ENCODE peak calls at places on chromosomes 12 and 14, in six cellular contexts. One of them, this sample, is unnamed.

GRCh38 chr12:46386877-46387629 is 14.5 kb upstream of the SLC38A2 start:
- DNase-seq in pancreas: no peak
- DNase-seq in AG04450: no peak
- DNase-seq in brain microvascular endothelial cell: peak
- DNase-seq in neuronal stem cell: no peak
- DNase-seq in heart left ventricle: peak
- DNase-seq in this sample: no peak

GRCh38 chr12:40010899-40011774 is 94.7 kb downstream of the SLC2A13 start:
- DNase-seq in pancreas: peak
- DNase-seq in AG04450: peak
- DNase-seq in brain microvascular endothelial cell: peak
- DNase-seq in neuronal stem cell: peak
- DNase-seq in heart left ventricle: no peak
- DNase-seq in this sample: no peak

GRCh38 chr12:16606201-16606849 is 363 bp upstream of the LMO3 start:
- DNase-seq in pancreas: peak
- DNase-seq in AG04450: no peak
- DNase-seq in brain microvascular endothelial cell: peak
- DNase-seq in neuronal stem cell: no peak
- DNase-seq in heart left ventricle: no peak
- DNase-seq in this sample: no peak

GRCh38 chr14:51240804-51241380 is 845 bp downstream of the TMX1 start:
- DNase-seq in pancreas: no peak
- DNase-seq in AG04450: no peak
- DNase-seq in brain microvascular endothelial cell: no peak
- DNase-seq in neuronal stem cell: no peak
- DNase-seq in heart left ventricle: no peak
- DNase-seq in this sample: no peak

GRCh38 chr12:112126000-112126431 is 656 bp downstream of the TRAFD1 start:
- DNase-seq in pancreas: no peak
- DNase-seq in AG04450: no peak
- DNase-seq in brain microvascular endothelial cell: no peak
- DNase-seq in neuronal stem cell: no peak
- DNase-seq in heart left ventricle: no peak
- DNase-seq in this sample: no peak

GRCh38 chr12:2531371-2531770 is 263.4 kb upstream of the FKBP4 start:
- DNase-seq in pancreas: no peak
- DNase-seq in AG04450: no peak
- DNase-seq in brain microvascular endothelial cell: no peak
- DNase-seq in neuronal stem cell: no peak
- DNase-seq in heart left ventricle: no peak
- DNase-seq in this sample: no peak

GRCh38 chr12:103928736-103929050 is 1.5 kb upstream of the HSP90B1 start:
- DNase-seq in pancreas: no peak
- DNase-seq in AG04450: no peak
- DNase-seq in brain microvascular endothelial cell: no peak
- DNase-seq in neuronal stem cell: no peak
- DNase-seq in heart left ventricle: no peak
- DNase-seq in this sample: no peak

GRCh38 chr14:103398427-103399195 is 13.4 kb downstream of the MARK3 start:
- DNase-seq in pancreas: no peak
- DNase-seq in AG04450: no peak
- DNase-seq in brain microvascular endothelial cell: no peak
- DNase-seq in neuronal stem cell: no peak
- DNase-seq in heart left ventricle: no peak
- DNase-seq in this sample: no peak

DNA sequence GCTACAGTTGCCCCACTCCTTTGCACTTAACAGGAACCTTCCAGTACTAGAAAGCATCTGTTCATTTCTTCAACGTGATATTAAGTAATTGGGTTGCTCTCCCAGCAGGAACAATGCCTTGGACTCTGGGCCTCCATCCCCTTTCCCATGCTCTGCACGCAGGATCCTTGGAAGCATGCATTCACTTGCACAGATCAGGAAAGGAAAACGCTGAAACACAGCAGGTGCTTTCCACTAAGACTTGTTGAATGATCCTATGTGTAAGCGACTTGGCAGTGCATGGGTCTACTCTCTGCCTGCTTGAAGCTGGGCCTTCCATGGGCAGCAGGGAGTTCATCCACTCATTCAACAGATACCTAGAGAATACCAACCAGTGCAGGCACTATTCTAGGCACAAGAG is 2.3 kb downstream of the LTBP2 start:
- DNase-seq in pancreas: no peak
- DNase-seq in AG04450: no peak
- DNase-seq in brain microvascular endothelial cell: peak
- DNase-seq in neuronal stem cell: no peak
- DNase-seq in heart left ventricle: no peak
- DNase-seq in this sample: no peak
- H3K4me3 ChIP-seq in pancreas: no peak
- H3K4me3 ChIP-seq in AG04450: peak
- H3K4me3 ChIP-seq in brain microvascular endothelial cell: peak
- H3K4me3 ChIP-seq in neuronal stem cell: no peak
- H3K4me3 ChIP-seq in heart left ventricle: peak
- H3K4me3 ChIP-seq in this sample: no peak

DNA sequence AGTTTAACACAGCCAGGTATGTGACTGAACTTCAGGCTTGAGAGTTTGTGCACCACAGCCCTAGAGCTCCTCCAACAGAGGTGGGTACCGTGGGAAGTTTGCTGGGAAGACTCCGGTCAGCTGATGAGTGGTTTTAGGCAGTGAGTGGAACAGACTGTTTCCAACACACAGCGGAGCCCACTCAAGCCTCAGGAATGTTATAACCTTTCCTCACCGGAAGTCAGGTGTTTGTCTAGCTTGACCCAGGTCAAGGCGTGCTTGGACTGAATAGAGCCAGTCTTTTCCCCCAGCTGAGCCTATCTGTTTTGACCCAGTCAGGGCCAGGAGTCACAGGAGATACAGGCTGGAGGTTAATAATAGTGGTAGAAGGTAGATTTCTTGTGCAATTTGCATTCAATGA is 138.4 kb upstream of the PARP11 start:
- DNase-seq in pancreas: no peak
- DNase-seq in AG04450: no peak
- DNase-seq in brain microvascular endothelial cell: no peak
- DNase-seq in neuronal stem cell: no peak
- DNase-seq in heart left ventricle: no peak
- DNase-seq in this sample: no peak
- H3K27ac ChIP-seq in pancreas: peak
- H3K27ac ChIP-seq in AG04450: no peak
- H3K27ac ChIP-seq in brain microvascular endothelial cell: no peak
- H3K27ac ChIP-seq in neuronal stem cell: no peak
- H3K27ac ChIP-seq in heart left ventricle: no peak
- H3K27ac ChIP-seq in this sample: no peak

GRCh38 chr12:55712700-55713415 is 3.0 kb upstream of the BLOC1S1 start:
- DNase-seq in pancreas: no peak
- DNase-seq in AG04450: no peak
- DNase-seq in brain microvascular endothelial cell: no peak
- DNase-seq in neuronal stem cell: no peak
- DNase-seq in heart left ventricle: peak
- DNase-seq in this sample: no peak
- H3K4me3 ChIP-seq in pancreas: no peak
- H3K4me3 ChIP-seq in AG04450: no peak
- H3K4me3 ChIP-seq in brain microvascular endothelial cell: no peak
- H3K4me3 ChIP-seq in neuronal stem cell: no peak
- H3K4me3 ChIP-seq in heart left ventricle: peak
- H3K4me3 ChIP-seq in this sample: no peak

DNA sequence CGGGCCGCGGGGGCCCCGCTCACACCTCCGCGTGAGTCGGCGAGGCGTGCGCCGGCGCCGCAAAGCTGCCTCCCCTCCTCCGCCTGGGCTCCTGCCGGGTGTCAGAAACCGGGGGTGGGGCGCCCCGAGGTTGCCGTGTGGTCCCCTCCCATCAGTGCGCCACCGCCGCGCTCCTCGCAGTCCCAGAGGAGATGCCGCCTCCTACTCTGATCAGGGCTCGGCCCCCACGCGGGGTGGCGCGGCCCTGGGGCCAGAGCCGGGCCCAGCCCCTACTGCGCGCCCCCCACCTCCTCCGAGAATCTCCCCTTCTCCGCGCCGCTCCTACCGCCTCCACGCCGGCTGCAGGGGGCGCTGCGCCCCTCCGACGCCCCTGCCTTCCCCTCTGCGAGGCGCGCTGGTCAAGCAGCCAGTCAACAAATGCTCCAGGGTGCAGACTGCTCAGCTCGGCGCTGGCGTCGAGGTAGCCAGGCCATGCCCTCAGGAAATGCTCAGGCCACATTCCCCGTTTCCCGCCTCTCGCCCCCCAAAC is 467 bp upstream of the JAG2 start:
- DNase-seq in pancreas: peak
- DNase-seq in AG04450: no peak
- DNase-seq in brain microvascular endothelial cell: no peak
- DNase-seq in neuronal stem cell: peak
- DNase-seq in heart left ventricle: peak
- DNase-seq in this sample: peak
- H3K27ac ChIP-seq in pancreas: no peak
- H3K27ac ChIP-seq in AG04450: no peak
- H3K27ac ChIP-seq in brain microvascular endothelial cell: no peak
- H3K27ac ChIP-seq in neuronal stem cell: no peak
- H3K27ac ChIP-seq in heart left ventricle: peak
- H3K27ac ChIP-seq in this sample: no peak

DNA sequence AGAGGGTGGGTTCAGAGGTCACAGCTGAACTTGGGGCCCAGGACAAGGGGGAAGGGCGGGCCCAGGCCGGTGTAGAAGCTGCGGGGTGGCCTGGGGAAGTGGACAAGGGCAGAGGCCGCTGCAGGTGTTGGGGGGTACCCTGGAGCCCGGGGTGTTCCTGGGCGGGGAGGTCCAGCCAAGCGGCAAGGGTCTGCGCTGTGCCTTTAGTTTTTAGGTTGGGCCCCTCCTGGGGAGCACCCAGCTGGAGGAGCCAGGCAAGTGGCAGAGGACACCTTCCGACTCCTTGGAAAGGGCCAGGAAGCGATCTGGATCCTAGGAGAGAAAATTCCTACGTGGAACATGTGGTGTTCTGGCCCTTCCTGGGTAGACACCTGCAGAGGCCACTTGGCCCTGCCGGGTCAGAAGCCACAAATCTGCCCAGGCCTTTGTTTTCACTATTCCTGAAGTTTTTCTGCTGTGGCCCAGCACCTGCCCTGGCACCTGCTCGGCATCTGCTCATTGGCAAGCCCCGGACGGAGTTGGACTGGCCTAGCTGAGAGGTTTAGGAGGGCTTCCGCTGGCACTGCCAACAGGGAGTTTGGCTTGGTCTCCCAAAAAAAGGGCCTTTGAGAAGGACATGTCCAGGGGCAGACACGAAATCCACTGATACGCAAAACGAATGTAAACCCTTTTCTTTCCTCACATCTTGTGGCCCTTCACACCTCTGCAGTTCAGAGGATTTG is 61.1 kb downstream of the SMUG1 start:
- DNase-seq in pancreas: no peak
- DNase-seq in AG04450: no peak
- DNase-seq in brain microvascular endothelial cell: no peak
- DNase-seq in neuronal stem cell: no peak
- DNase-seq in heart left ventricle: no peak
- DNase-seq in this sample: no peak
- H3K4me3 ChIP-seq in pancreas: no peak
- H3K4me3 ChIP-seq in AG04450: no peak
- H3K4me3 ChIP-seq in brain microvascular endothelial cell: no peak
- H3K4me3 ChIP-seq in neuronal stem cell: no peak
- H3K4me3 ChIP-seq in heart left ventricle: peak
- H3K4me3 ChIP-seq in this sample: no peak